ENCODE peak calls at places on chromosomes 2 and 18, in ten cellular contexts. V is T-helper 1 cell, M is NCI-H510A treated with DMSO at 0.1 percent for 48 hours, O is hippocampal formation, J is ovary, B is bronchial epithelial cell, A is endothelial cell, Y is cardiac muscle cell, K is psoas muscle, G is T-helper 17 cell. X is an unnamed sample.

GRCh38 chr2:226671177-226671676 is 128.4 kb downstream of the IRS1 start:
- DNase-seq in B (peak), J (no peak), V (no peak), G (no peak), A (no peak), Y (no peak), K (no peak), O (no peak), M (no peak), X (no peak)

GRCh38 chr2:44358498-44358897 is 2.8 kb downstream of the PREPL start:
- DNase-seq in B (peak), M (peak), Y (no peak), K (peak), V (no peak), J (no peak), O (no peak), G (no peak), A (no peak), X (peak)

GRCh38 chr2:75892490-75892889 is 181.8 kb upstream of the GCFC2 start:
- DNase-seq in O (no peak), J (no peak), Y (no peak), A (no peak), G (no peak), V (no peak), K (no peak), M (no peak), B (peak), X (no peak)

GRCh38 chr18:58227361-58227930 is 183.4 kb downstream of the NEDD4L start:
- DNase-seq in Y (no peak), K (no peak), J (no peak), G (no peak), B (no peak), V (no peak), A (no peak), M (no peak), O (no peak), X (no peak)

GRCh38 chr2:108926561-108927380 is 62.2 kb downstream of the EDAR start:
- DNase-seq in O (no peak), G (no peak), V (no peak), A (no peak), M (no peak), Y (no peak), B (no peak), K (no peak), J (no peak), X (no peak)

GRCh38 chr2:102251042-102251848 is 60.1 kb upstream of the IL1RL1 start:
- DNase-seq in Y (peak), O (no peak), G (peak), B (peak), J (no peak), K (peak), M (peak), A (peak), V (peak), X (no peak)

GRCh38 chr2:64329848-64330247 is 124.1 kb upstream of the LGALSL start:
- DNase-seq in B (no peak), O (no peak), V (no peak), J (no peak), G (no peak), K (no peak), Y (no peak), A (no peak), M (no peak), X (no peak)

GRCh38 chr2:219472629-219473187 is 26.0 kb upstream of the GMPPA start:
- DNase-seq in V (no peak), Y (no peak), M (no peak), K (no peak), G (no peak), J (no peak), A (no peak), B (no peak), O (no peak), X (no peak)

GRCh38 chr2:12325806-12326205 is 390.9 kb upstream of the TRIB2 start:
- DNase-seq in Y (no peak), O (no peak), J (no peak), V (no peak), B (peak), A (no peak), G (no peak), K (no peak), M (no peak), X (no peak)

GRCh38 chr18:59669872-59670657 is 27.2 kb downstream of the CCBE1 start:
- DNase-seq in A (no peak), M (no peak), O (no peak), B (no peak), V (no peak), K (no peak), Y (no peak), G (no peak), J (no peak), X (no peak)

GRCh38 chr2:48346124-48346536 is 183.8 kb upstream of the STON1 start:
- DNase-seq in O (peak), Y (no peak), K (peak), A (no peak), M (no peak), V (no peak), G (no peak), B (no peak), J (peak), X (no peak)

GRCh38 chr2:230097424-230097823 is 28.7 kb upstream of the SLC16A14 start:
- DNase-seq in M (no peak), K (no peak), O (no peak), B (no peak), G (no peak), J (no peak), V (no peak), A (no peak), Y (no peak), X (no peak)

GRCh38 chr2:219308142-219309093 is 783 bp downstream of the PTPRN start:
- DNase-seq in J (no peak), Y (peak), O (no peak), B (peak), G (peak), K (peak), V (peak), M (peak), A (peak), X (no peak)

GRCh38 chr18:27879540-27879939 is 297.4 kb downstream of the CDH2 start:
- DNase-seq in O (no peak), M (no peak), A (no peak), J (no peak), K (no peak), B (no peak), G (no peak), V (no peak), Y (peak), X (no peak)